ENCODE peak calls at places on chromosomes 2 and 18, in six cellular contexts. O is heart left ventricle, G is amniotic stem cell, E is heart right ventricle, B is NCI-H1436, N is AG10803. U is an unnamed sample.
A peak's percentile ranks its signal among the peaks of the same experiment; 100 is the strongest.

GRCh38 chr2:120564213-120565094 is 171.2 kb upstream of the GLI2 start:
- DNase-seq in O (no peak), G (no peak), E (no peak), B (no peak), N (no peak), U (peak; percentile 52)

GRCh38 chr2:174485763-174486613 is 841 bp downstream of the GPR155 start:
- DNase-seq in O (peak; percentile 63), G (no peak), E (peak; percentile 23), B (peak; percentile 71), N (peak; percentile 35), U (peak; percentile 19)

GRCh38 chr2:96924775-96925747 is 55.2 kb upstream of the SEMA4C start:
- DNase-seq in O (peak; percentile 37), G (no peak), E (no peak), B (no peak), N (no peak), U (no peak)

GRCh38 chr18:9575558-9575957 is 38.8 kb downstream of the PPP4R1 start:
- DNase-seq in O (no peak), G (peak; percentile 97), E (peak; percentile 92), B (no peak), N (peak; percentile 94), U (peak; percentile 52)

GRCh38 chr18:9631814-9632496 is 17.6 kb upstream of the PPP4R1 start:
- DNase-seq in O (no peak), G (peak; percentile 61), E (no peak), B (no peak), N (peak; percentile 85), U (no peak)

GRCh38 chr2:156908825-156909224 is 348.7 kb upstream of the GALNT5 start:
- DNase-seq in O (no peak), G (no peak), E (no peak), B (no peak), N (peak; percentile 75), U (no peak)

GRCh38 chr2:6052577-6052976 is 360.4 kb downstream of the SOX11 start:
- DNase-seq in O (no peak), G (no peak), E (no peak), B (no peak), N (no peak), U (no peak)

GRCh38 chr2:174682578-174683391 is 81.5 kb downstream of the CHRNA1 start:
- DNase-seq in O (peak; percentile 88), G (peak; percentile 44), E (peak; percentile 78), B (peak; percentile 42), N (peak; percentile 63), U (peak; percentile 34)

GRCh38 chr2:40225670-40226069 is 226.2 kb downstream of the SLC8A1 start:
- DNase-seq in O (no peak), G (no peak), E (no peak), B (no peak), N (no peak), U (no peak)

GRCh38 chr2:1648241-1649102 is 95.8 kb downstream of the PXDN start:
- DNase-seq in O (no peak), G (no peak), E (no peak), B (no peak), N (no peak), U (no peak)

GRCh38 chr18:58290059-58290747 is 246.2 kb downstream of the NEDD4L start:
- DNase-seq in O (no peak), G (no peak), E (no peak), B (no peak), N (no peak), U (no peak)

U was measured in NCI-H526 treated with DMSO at 0.1 percent for 48 hours.